ENCODE peak calls at places on chromosomes 4 and X, in eight cellular contexts. C, G, A, Y, L, D, H and J are unnamed samples.

GRCh38 chr4:152456609-152457008 is 79.3 kb downstream of the FBXW7 start:
- DNase-seq in L (no peak), D (no peak), A (peak), G (no peak), Y (no peak), H (no peak), C (no peak), J (no peak)

GRCh38 chrX:108029928-108030711 is 14.7 kb upstream of the VSIG1 start:
- DNase-seq in H (no peak), C (no peak), L (no peak), A (no peak), G (no peak), Y (no peak), D (no peak), J (no peak)

GRCh38 chr4:125070869-125071268 is 243.9 kb upstream of the FAT4 start:
- DNase-seq in Y (no peak), D (no peak), H (no peak), A (no peak), G (no peak), C (peak), L (no peak), J (peak)

GRCh38 chr4:39353478-39354177 is 12.5 kb downstream of the RFC1 start:
- DNase-seq in L (no peak), A (peak), D (no peak), Y (peak), G (no peak), H (no peak), C (peak), J (no peak)

GRCh38 chr4:140127422-140127821 is 26.6 kb downstream of the MAML3 start:
- DNase-seq in L (no peak), H (no peak), G (no peak), Y (no peak), C (no peak), D (no peak), A (no peak), J (no peak)

GRCh38 chrX:74234829-74235228 is 69.2 kb upstream of the ZCCHC13 start:
- DNase-seq in C (no peak), Y (no peak), H (no peak), A (peak), D (no peak), G (no peak), L (no peak), J (no peak)

GRCh38 chrX:72306851-72307645 is 1.3 kb upstream of the CITED1 start:
- DNase-seq in H (peak), Y (no peak), A (peak), L (no peak), D (peak), C (peak), G (peak), J (peak)

GRCh38 chr4:185925910-185926360 is 113.9 kb upstream of the SORBS2 start:
- DNase-seq in G (no peak), C (no peak), L (no peak), H (no peak), A (no peak), D (no peak), Y (no peak), J (no peak)

GRCh38 chr4:98026362-98026761 is 116.9 kb downstream of the STPG2 start:
- DNase-seq in H (no peak), D (no peak), G (no peak), C (no peak), Y (no peak), L (no peak), A (no peak), J (no peak)

GRCh38 chrX:141133272-141133671 is 43.7 kb downstream of the LDOC1 start:
- DNase-seq in L (no peak), H (no peak), Y (no peak), G (no peak), D (no peak), C (no peak), A (no peak), J (no peak)

GRCh38 chr4:186761281-186761897 is 37.7 kb upstream of the FAT1 start:
- DNase-seq in D (no peak), Y (no peak), L (no peak), G (no peak), H (no peak), C (no peak), A (no peak), J (no peak)

GRCh38 chr4:10703146-10703545 is 18.6 kb upstream of the CLNK start:
- DNase-seq in L (no peak), C (no peak), H (no peak), A (no peak), G (no peak), D (no peak), Y (no peak), J (no peak)

GRCh38 chrX:124346064-124346876 is at the start of gene SH2D1A:
- DNase-seq in L (no peak), G (no peak), Y (no peak), D (no peak), A (no peak), C (no peak), H (no peak), J (no peak)

GRCh38 chr4:38921151-38921550 is 53.5 kb downstream of the FAM114A1 start:
- DNase-seq in L (no peak), C (no peak), A (peak), H (no peak), G (no peak), D (no peak), Y (no peak), J (no peak)

GRCh38 chr4:151013944-151014343 is 1.1 kb downstream of the LRBA start:
- DNase-seq in Y (no peak), L (no peak), C (peak), A (no peak), D (no peak), H (no peak), G (no peak), J (no peak)

GRCh38 chr4:107643021-107643420 is 77.0 kb downstream of the PAPSS1 start:
- DNase-seq in G (no peak), A (no peak), Y (no peak), C (no peak), H (no peak), D (no peak), L (no peak), J (no peak)

GRCh38 chr4:62816566-62816965 is 1592.7 kb downstream of the TECRL start:
- DNase-seq in C (no peak), L (no peak), G (no peak), D (no peak), Y (no peak), H (no peak), A (no peak), J (no peak)

GRCh38 chr4:61511716-61512488 is 311.8 kb downstream of the ADGRL3 start:
- DNase-seq in A (peak), C (no peak), Y (no peak), D (no peak), H (no peak), G (no peak), L (no peak), J (no peak)

GRCh38 chrX:68363984-68364383 is 69.3 kb downstream of the OPHN1 start:
- DNase-seq in A (no peak), H (no peak), D (no peak), Y (no peak), C (no peak), G (no peak), L (no peak), J (no peak)

GRCh38 chr4:34157546-34157945 is 2086.8 kb downstream of the ARAP2 start:
- DNase-seq in C (no peak), L (no peak), Y (no peak), D (no peak), G (no peak), H (no peak), A (no peak), J (no peak)

GRCh38 chrX:47540754-47541538 is 20.1 kb upstream of the ARAF start:
- DNase-seq in D (peak), Y (peak), H (peak), G (peak), C (peak), A (peak), L (no peak), J (peak)

GRCh38 chrX:119363391-119363790 is 35.7 kb upstream of the SLC25A43 start:
- DNase-seq in G (no peak), L (no peak), Y (no peak), D (no peak), A (no peak), H (no peak), C (no peak), J (no peak)

GRCh38 chrX:143648705-143649104 is 12.8 kb upstream of the SLITRK4 start:
- DNase-seq in H (no peak), Y (no peak), D (no peak), L (no peak), A (no peak), C (peak), G (no peak), J (no peak)

GRCh38 chr4:173807347-173807746 is 277.3 kb upstream of the HAND2 start:
- DNase-seq in G (no peak), Y (no peak), A (no peak), C (no peak), L (no peak), D (no peak), H (peak), J (no peak)

GRCh38 chr4:145735330-145735638 is 55.3 kb downstream of the C4orf51 start:
- DNase-seq in D (no peak), C (no peak), A (peak), H (no peak), Y (peak), G (no peak), L (no peak), J (no peak)

GRCh38 chrX:121642415-121642814 is 595.0 kb downstream of the GLUD2 start:
- DNase-seq in Y (no peak), A (peak), L (no peak), C (no peak), D (no peak), G (no peak), H (no peak), J (no peak)

GRCh38 chrX:105323951-105324350 is 103.5 kb upstream of the TEX13A start:
- DNase-seq in H (no peak), L (no peak), D (no peak), A (peak), G (no peak), C (no peak), Y (no peak), J (no peak)

GRCh38 chrX:71118985-71119535 is 664 bp downstream of the MED12 start:
- DNase-seq in H (no peak), L (no peak), C (no peak), D (no peak), G (no peak), A (no peak), Y (no peak), J (no peak)

GRCh38 chr4:139501117-139501516 is 47.2 kb downstream of the RAB33B start:
- DNase-seq in C (no peak), L (no peak), Y (no peak), G (no peak), D (no peak), H (no peak), A (no peak), J (no peak)

GRCh38 chr4:25441519-25442117 is 64.6 kb downstream of the ANAPC4 start:
- DNase-seq in H (no peak), G (peak), A (peak), Y (no peak), L (no peak), D (peak), C (peak), J (peak)

GRCh38 chr4:73998040-73999011 is at the start of gene CXCL5:
- DNase-seq in G (peak), A (peak), L (no peak), Y (no peak), C (no peak), H (no peak), D (no peak), J (peak)

GRCh38 chrX:130915302-130915701 is 12.3 kb upstream of the ENOX2 start:
- DNase-seq in A (peak), Y (no peak), G (no peak), C (no peak), H (no peak), L (no peak), D (no peak), J (no peak)

DNA sequence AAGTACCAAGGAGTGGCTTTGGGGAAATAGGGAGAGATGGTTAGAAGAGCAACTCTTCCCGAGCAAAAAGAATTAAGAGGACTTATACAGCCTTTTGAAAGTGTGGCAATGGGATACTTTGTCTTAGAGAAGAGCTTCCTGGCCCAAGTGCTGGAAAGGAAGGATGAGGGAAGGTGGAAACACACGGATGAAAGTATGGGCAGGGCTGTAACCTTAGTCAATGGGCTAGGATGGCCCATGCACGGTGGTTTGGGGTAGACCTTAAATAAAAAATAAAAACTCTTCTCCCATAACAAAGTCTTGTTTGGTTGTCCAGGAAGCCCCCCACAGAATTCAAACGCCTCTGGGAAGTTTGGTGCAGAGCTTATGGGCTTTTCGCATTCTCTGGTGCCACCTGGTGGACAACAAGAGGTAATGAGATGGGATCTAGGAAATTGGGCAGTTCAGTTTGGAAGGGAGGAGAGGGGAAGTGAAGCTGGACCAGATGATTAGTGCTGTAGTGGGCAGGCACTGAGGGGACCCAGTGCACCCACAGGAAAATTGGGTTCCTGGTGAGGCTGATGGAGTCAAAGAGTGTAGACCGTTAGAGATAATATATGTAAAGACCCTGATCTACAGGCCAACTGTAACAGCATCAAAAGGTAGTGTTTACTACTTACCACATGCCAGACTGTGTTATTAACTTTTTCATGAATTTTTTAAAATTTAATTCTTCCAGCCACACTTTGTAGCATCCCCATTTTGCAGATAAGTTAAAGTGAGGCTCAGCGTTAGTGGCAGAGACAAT is 13.8 kb upstream of the ENOX2 start:
- DNase-seq in C (peak), D (no peak), G (no peak), H (peak), Y (peak), L (no peak), A (peak), J (peak)
- TF ChIP-seq CTCF in C (peak), D (peak), G (peak), H (peak), Y (peak), L (peak), A (peak), J (peak)

GRCh38 chrX:14051416-14051815 is 21.7 kb upstream of the GEMIN8 start:
- DNase-seq in H (no peak), A (no peak), L (no peak), D (no peak), C (no peak), G (no peak), Y (no peak), J (no peak)
- TF ChIP-seq CTCF in H (no peak), A (no peak), L (peak), D (no peak), C (peak), G (no peak), Y (no peak), J (no peak)

GRCh38 chr4:99202094-99202493 is 17.0 kb downstream of the ADH6 start:
- DNase-seq in C (no peak), H (no peak), G (no peak), D (no peak), Y (no peak), L (no peak), A (no peak), J (no peak)

GRCh38 chr4:99202536-99202935 is 16.5 kb downstream of the ADH6 start:
- DNase-seq in L (no peak), D (no peak), C (no peak), G (no peak), Y (no peak), A (peak), H (peak), J (no peak)

GRCh38 chr4:99205104-99205979 is 13.7 kb downstream of the ADH6 start:
- DNase-seq in Y (peak), A (peak), C (no peak), G (no peak), H (peak), D (no peak), L (no peak), J (no peak)

GRCh38 chr4:99200148-99200547 is 18.9 kb downstream of the ADH6 start:
- DNase-seq in Y (no peak), C (no peak), D (no peak), H (no peak), G (no peak), A (no peak), L (no peak), J (no peak)

GRCh38 chr4:99201687-99202086 is 17.4 kb downstream of the ADH6 start:
- DNase-seq in C (no peak), L (no peak), A (peak), H (no peak), D (no peak), Y (no peak), G (no peak), J (no peak)
- TF ChIP-seq CTCF in C (no peak), L (peak), A (peak), H (peak), D (no peak), Y (no peak), G (peak), J (no peak)

DNA sequence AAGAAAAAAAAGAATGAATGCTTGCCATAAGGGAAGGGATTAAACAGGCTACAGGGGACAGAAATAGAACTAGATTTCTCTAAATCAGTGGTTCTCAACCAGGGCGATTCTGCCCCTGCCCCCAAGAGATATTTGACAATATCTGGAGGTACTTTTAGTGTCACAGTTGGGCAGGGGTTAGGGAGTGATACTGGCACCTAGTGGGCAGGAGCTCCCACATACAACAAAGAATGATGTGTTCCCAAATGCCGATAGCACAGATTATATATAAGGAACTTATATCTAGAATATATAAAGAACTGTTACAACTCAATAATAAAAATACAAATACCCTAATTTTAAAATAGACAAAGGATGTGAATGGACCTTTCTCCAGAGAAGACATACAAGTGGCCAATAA is 14.7 kb downstream of the S100G start:
- DNase-seq in G (no peak), D (no peak), Y (no peak), C (no peak), A (no peak), L (no peak), H (no peak), J (no peak)
- TF ChIP-seq CTCF in G (no peak), D (no peak), Y (no peak), C (no peak), A (peak), L (no peak), H (no peak), J (no peak)